ENCODE peak calls at places on chromosomes 5 and 9, in six cellular contexts. N is PC-3; M is heart right ventricle; Q is brain microvascular endothelial cell; K is CD8-positive, alpha-beta T cell; C is foreskin keratinocyte. J is an unnamed sample.
A peak's percentile ranks its signal among the peaks of the same experiment; 100 is the strongest.

GRCh38 chr9:98367371-98367900 is 112.0 kb upstream of the TBC1D2 start:
- DNase-seq in N (no peak), M (no peak), Q (no peak), K (no peak), C (no peak), J (no peak)

GRCh38 chr9:104118916-104119315 is 24.8 kb downstream of the SMC2 start:
- DNase-seq in N (no peak), M (no peak), Q (no peak), K (no peak), C (no peak), J (no peak)

GRCh38 chr5:6705088-6705487 is 8.1 kb upstream of the TENT4A start:
- DNase-seq in N (no peak), M (no peak), Q (no peak), K (no peak), C (no peak), J (no peak)

GRCh38 chr5:5810461-5810860 is 388.0 kb downstream of the ICE1 start:
- DNase-seq in N (no peak), M (peak; percentile 25), Q (no peak), K (no peak), C (no peak), J (no peak)

GRCh38 chr5:43191740-43192557 is at the start of gene NIM1K:
- DNase-seq in N (peak; percentile 30), M (peak; percentile 68), Q (no peak), K (peak; percentile 17), C (no peak), J (no peak)

GRCh38 chr5:132414634-132415377 is 45.3 kb downstream of the SLC22A5 start:
- DNase-seq in N (peak; percentile 88), M (no peak), Q (peak; percentile 65), K (no peak), C (peak; percentile 79), J (peak; percentile 63)

GRCh38 chr5:25094219-25094618 is 449.4 kb upstream of the CDH10 start:
- DNase-seq in N (no peak), M (no peak), Q (no peak), K (no peak), C (no peak), J (no peak)

GRCh38 chr5:29161897-29162296 is 2031.6 kb upstream of the CDH6 start:
- DNase-seq in N (no peak), M (no peak), Q (no peak), K (no peak), C (no peak), J (no peak)

GRCh38 chr5:121746763-121747162 is 104.9 kb upstream of the FTMT start:
- DNase-seq in N (no peak), M (no peak), Q (no peak), K (no peak), C (no peak), J (no peak)

GRCh38 chr9:104758974-104759373 is 5.0 kb upstream of the NIPSNAP3B start:
- DNase-seq in N (no peak), M (no peak), Q (no peak), K (no peak), C (no peak), J (no peak)

GRCh38 chr9:613771-614347 is 227.6 kb upstream of the DMRT1 start:
- DNase-seq in N (peak; percentile 77), M (peak; percentile 62), Q (peak; percentile 89), K (peak; percentile 20), C (peak; percentile 39), J (no peak)

GRCh38 chr5:54234304-54234938 is 76.0 kb downstream of the ARL15 start:
- DNase-seq in N (peak; percentile 42), M (no peak), Q (no peak), K (no peak), C (no peak), J (no peak)

GRCh38 chr5:2169862-2170820 is 287.4 kb upstream of the IRX4 start:
- DNase-seq in N (no peak), M (no peak), Q (no peak), K (no peak), C (no peak), J (no peak)

GRCh38 chr9:130034570-130034969 is 8.4 kb downstream of the FNBP1 start:
- DNase-seq in N (peak; percentile 65), M (no peak), Q (peak; percentile 73), K (no peak), C (no peak), J (no peak)

DNA sequence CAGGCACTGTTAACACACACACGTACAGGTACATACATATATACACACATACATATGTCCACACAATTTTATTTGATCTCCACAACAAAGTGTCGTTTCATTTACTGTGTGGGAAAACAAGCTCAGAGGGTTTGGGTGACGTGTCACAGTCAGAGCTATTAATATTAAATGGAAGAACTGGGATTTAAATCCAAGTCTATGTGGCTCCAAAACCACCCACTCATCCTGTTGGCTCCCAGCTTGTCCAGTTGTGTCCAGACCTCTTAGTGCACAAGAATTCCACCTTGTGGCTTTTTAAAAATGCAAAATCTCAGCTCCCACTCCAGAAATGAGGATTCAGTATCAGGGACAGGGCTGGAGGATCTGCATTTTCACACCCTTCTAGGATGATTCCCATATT is 52.3 kb upstream of the PTPDC1 start:
- DNase-seq in N (no peak), M (no peak), Q (no peak), K (no peak), C (no peak), J (no peak)
- H3K27ac ChIP-seq in N (no peak overlapping the region), M (no peak overlapping the region), Q (no peak overlapping the region), K (no peak overlapping the region), C (no peak overlapping the region), J (no peak overlapping the region)

GRCh38 chr5:57495285-57495684 is 12.7 kb upstream of the ACTBL2 start:
- DNase-seq in N (no peak), M (no peak), Q (no peak), K (no peak), C (no peak), J (no peak)
- H3K27ac ChIP-seq in N (peak overlapping the region; percentile 60), M (no peak overlapping the region), Q (peak overlapping the region; percentile 96), K (no peak overlapping the region), C (no peak overlapping the region), J (peak overlapping the region; percentile 82)

GRCh38 chr9:81393985-81394811 is 295.1 kb downstream of the TLE1 start:
- DNase-seq in N (no peak), M (no peak), Q (no peak), K (no peak), C (no peak), J (no peak)
- H3K27ac ChIP-seq in N (no peak overlapping the region), M (no peak overlapping the region), Q (no peak overlapping the region), K (no peak overlapping the region), C (no peak overlapping the region), J (no peak overlapping the region)

GRCh38 chr9:111860443-111860842 is 36.2 kb upstream of the UGCG start:
- DNase-seq in N (peak; percentile 16), M (no peak), Q (no peak), K (no peak), C (no peak), J (no peak)
- H3K27ac ChIP-seq in N (peak overlapping the region; percentile 20), M (no peak overlapping the region), Q (no peak overlapping the region), K (no peak overlapping the region), C (no peak overlapping the region), J (no peak overlapping the region)

DNA sequence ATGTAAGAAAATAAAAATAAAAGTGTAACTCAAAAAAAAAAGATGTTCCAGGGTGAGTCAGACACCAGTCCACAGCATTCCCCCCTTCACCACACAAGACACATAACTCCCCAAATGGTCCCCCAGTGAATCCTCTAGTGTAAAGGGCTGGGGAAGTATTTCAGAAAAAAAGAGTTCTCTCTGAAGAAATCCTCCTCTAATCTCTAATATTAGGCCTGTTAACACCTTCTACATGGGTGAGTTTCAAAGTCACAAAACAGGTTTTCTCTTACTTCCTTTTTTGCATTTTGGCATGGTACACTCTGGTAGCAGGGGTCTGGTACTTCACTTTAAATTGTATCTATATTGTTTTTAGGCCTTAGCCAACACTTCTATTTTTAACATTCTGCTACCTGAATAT is 28.2 kb downstream of the RNF145 start:
- DNase-seq in N (no peak), M (no peak), Q (no peak), K (no peak), C (no peak), J (no peak)
- H3K27ac ChIP-seq in N (peak overlapping the region; percentile 98), M (no peak overlapping the region), Q (peak overlapping the region; percentile 90), K (no peak overlapping the region), C (peak overlapping the region; percentile 96), J (peak overlapping the region; percentile 73)

GRCh38 chr5:142314129-142314528 is 10.7 kb downstream of the SPRY4 start:
- DNase-seq in N (no peak), M (no peak), Q (no peak), K (no peak), C (no peak), J (no peak)
- H3K27ac ChIP-seq in N (no peak overlapping the region), M (peak overlapping the region; percentile 58), Q (no peak overlapping the region), K (no peak overlapping the region), C (no peak overlapping the region), J (no peak overlapping the region)

DNA sequence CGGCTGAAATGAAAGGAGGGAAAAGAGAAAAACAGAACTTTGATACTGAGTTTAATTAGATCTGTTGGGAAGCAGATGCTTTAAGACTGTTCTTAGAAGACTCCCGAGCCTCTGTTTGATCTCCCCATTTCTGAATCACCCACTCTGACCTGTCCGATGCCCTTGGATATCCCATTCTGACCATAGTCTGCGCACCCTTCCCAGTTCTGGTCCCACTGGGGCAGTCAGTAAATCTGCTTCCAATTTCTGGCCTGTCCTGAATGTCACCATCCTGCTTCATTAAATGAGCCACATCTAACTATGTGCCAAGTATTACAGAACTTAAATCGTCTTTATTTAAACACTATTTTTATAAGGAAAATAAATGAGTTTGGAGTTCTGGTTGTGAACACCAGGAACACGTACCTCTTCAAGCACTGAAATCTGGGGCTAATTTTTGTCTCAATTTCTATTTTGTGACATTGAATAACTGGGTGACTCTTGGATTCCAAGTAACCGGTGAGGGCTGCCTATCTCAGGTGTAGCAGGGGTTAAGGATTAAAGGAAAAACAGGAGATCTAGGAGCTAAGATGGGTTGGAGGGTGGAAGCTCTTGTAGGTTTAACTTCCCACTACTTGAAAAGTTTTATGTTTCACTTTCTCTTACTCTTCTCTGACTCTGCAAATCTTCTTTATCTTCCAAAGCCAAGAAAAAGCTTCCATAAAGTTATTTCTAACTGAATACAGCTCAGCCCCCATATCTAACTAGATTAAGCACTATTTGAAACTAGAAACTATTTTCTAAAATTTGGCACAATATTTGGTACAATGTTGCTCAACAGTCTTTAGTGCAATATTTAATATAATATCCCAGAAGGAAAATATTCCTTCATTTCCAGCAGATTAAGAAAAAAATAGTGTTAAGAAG is 40.1 kb downstream of the ALDH1A1 start:
- DNase-seq in N (no peak), M (no peak), Q (no peak), K (no peak), C (no peak), J (no peak)
- H3K27ac ChIP-seq in N (no peak overlapping the region), M (no peak overlapping the region), Q (no peak overlapping the region), K (no peak overlapping the region), C (no peak overlapping the region), J (no peak overlapping the region)

GRCh38 chr5:116374434-116374852 is 200.2 kb downstream of the SEMA6A start:
- DNase-seq in N (no peak), M (no peak), Q (no peak), K (no peak), C (no peak), J (no peak)
- H3K27ac ChIP-seq in N (no peak overlapping the region), M (no peak overlapping the region), Q (no peak overlapping the region), K (no peak overlapping the region), C (no peak overlapping the region), J (no peak overlapping the region)

J was measured in epithelial cell of prostate.